ENCODE peak calls at places on chromosomes 11 and 22, in eight cellular contexts. X is PC-3; H is AG04450; R is fibroblast of mammary gland; J is brain microvascular endothelial cell; M is CD4-positive, CD25-positive, alpha-beta regulatory T cell; B is BE2C; K is aorta. V is an unnamed sample.

GRCh38 chr11:92770419-92770818 is 199.0 kb upstream of the MTNR1B start:
- DNase-seq in X (no peak), H (no peak), R (no peak), J (no peak), M (no peak), B (no peak), K (no peak), V (no peak)

GRCh38 chr11:27213232-27213660 is 149.8 kb downstream of the CCDC34 start:
- DNase-seq in X (peak; percentile 92), H (peak; percentile 79), R (peak; percentile 94), J (peak; percentile 59), M (no peak), B (no peak), K (no peak), V (peak; percentile 95)

GRCh38 chr22:48236261-48236660 is 1473.8 kb downstream of the TBC1D22A start:
- DNase-seq in X (no peak), H (no peak), R (no peak), J (no peak), M (no peak), B (no peak), K (no peak), V (no peak)

GRCh38 chr22:50303848-50304527 is 3.5 kb downstream of the PLXNB2 start:
- DNase-seq in X (peak; percentile 50), H (no peak), R (peak; percentile 19), J (no peak), M (no peak), B (peak; percentile 63), K (peak; percentile 69), V (no peak)

GRCh38 chr22:37739000-37739399 is 42.2 kb downstream of the TRIOBP start:
- DNase-seq in X (no peak), H (peak; percentile 86), R (peak; percentile 94), J (no peak), M (no peak), B (peak; percentile 74), K (peak; percentile 68), V (no peak)

GRCh38 chr11:97722065-97722464 is 1298.7 kb upstream of the CNTN5 start:
- DNase-seq in X (peak; percentile 65), H (peak; percentile 81), R (peak; percentile 74), J (peak; percentile 98), M (no peak), B (peak; percentile 68), K (no peak), V (peak; percentile 85)

GRCh38 chr11:64459609-64460008 is 100.6 kb downstream of the RPS6KA4 start:
- DNase-seq in X (no peak), H (no peak), R (no peak), J (no peak), M (no peak), B (no peak), K (no peak), V (no peak)

GRCh38 chr11:110362916-110363574 is 66.6 kb upstream of the RDX start:
- DNase-seq in X (peak; percentile 72), H (no peak), R (no peak), J (peak; percentile 3), M (no peak), B (peak; percentile 12), K (no peak), V (no peak)

GRCh38 chr11:2940930-2941821 is 12.0 kb upstream of the PHLDA2 start:
- DNase-seq in X (peak; percentile 62), H (no peak), R (no peak), J (no peak), M (no peak), B (peak; percentile 44), K (no peak), V (no peak)

GRCh38 chr11:32233276-32233675 is 142.4 kb downstream of the RCN1 start:
- DNase-seq in X (peak; percentile 25), H (no peak), R (no peak), J (no peak), M (no peak), B (no peak), K (no peak), V (no peak)

GRCh38 chr22:19853058-19853878 is 1.4 kb downstream of the GNB1L start:
- DNase-seq in X (no peak), H (no peak), R (no peak), J (no peak), M (no peak), B (no peak), K (no peak), V (no peak)

GRCh38 chr11:72970557-72971118 is 156.4 kb downstream of the ATG16L2 start:
- DNase-seq in X (no peak), H (no peak), R (peak; percentile 19), J (peak; percentile 18), M (peak; percentile 20), B (no peak), K (no peak), V (no peak)

GRCh38 chr11:33835143-33835878 is 56.6 kb downstream of the LMO2 start:
- DNase-seq in X (peak; percentile 63), H (peak; percentile 13), R (peak; percentile 86), J (peak; percentile 78), M (peak; percentile 5), B (no peak), K (no peak), V (peak; percentile 15)

GRCh38 chr11:567629-568258 is 7.0 kb downstream of the RASSF7 start:
- DNase-seq in X (no peak), H (no peak), R (no peak), J (no peak), M (no peak), B (no peak), K (no peak), V (no peak)

GRCh38 chr22:36510966-36511881 is 4.4 kb upstream of the FOXRED2 start:
- DNase-seq in X (peak; percentile 42), H (peak; percentile 24), R (peak; percentile 59), J (peak; percentile 51), M (peak; percentile 48), B (peak; percentile 69), K (peak; percentile 55), V (peak; percentile 28)

GRCh38 chr11:70351646-70352045 is 46.7 kb upstream of the CTTN start:
- DNase-seq in X (no peak), H (no peak), R (no peak), J (no peak), M (no peak), B (no peak), K (no peak), V (no peak)

GRCh38 chr11:125564357-125564756 is 4.9 kb upstream of the EI24 start:
- DNase-seq in X (no peak), H (no peak), R (no peak), J (no peak), M (no peak), B (no peak), K (no peak), V (no peak)

GRCh38 chr22:17948101-17948500 is 76.3 kb downstream of the MICAL3 start:
- DNase-seq in X (no peak), H (no peak), R (no peak), J (no peak), M (no peak), B (no peak), K (no peak), V (no peak)

GRCh38 chr11:112526699-112527410 is 266.2 kb upstream of the PLET1 start:
- DNase-seq in X (no peak), H (no peak), R (peak; percentile 2), J (no peak), M (no peak), B (no peak), K (no peak), V (no peak)

GRCh38 chr11:103967985-103968384 is 68.5 kb upstream of the DDI1 start:
- DNase-seq in X (no peak), H (no peak), R (peak; percentile 23), J (no peak), M (no peak), B (no peak), K (no peak), V (no peak)

GRCh38 chr11:353315-353857 is 15.9 kb upstream of the B4GALNT4 start:
- DNase-seq in X (peak; percentile 13), H (peak; percentile 63), R (peak; percentile 87), J (peak; percentile 57), M (no peak), B (no peak), K (peak; percentile 93), V (peak; percentile 74)

DNA sequence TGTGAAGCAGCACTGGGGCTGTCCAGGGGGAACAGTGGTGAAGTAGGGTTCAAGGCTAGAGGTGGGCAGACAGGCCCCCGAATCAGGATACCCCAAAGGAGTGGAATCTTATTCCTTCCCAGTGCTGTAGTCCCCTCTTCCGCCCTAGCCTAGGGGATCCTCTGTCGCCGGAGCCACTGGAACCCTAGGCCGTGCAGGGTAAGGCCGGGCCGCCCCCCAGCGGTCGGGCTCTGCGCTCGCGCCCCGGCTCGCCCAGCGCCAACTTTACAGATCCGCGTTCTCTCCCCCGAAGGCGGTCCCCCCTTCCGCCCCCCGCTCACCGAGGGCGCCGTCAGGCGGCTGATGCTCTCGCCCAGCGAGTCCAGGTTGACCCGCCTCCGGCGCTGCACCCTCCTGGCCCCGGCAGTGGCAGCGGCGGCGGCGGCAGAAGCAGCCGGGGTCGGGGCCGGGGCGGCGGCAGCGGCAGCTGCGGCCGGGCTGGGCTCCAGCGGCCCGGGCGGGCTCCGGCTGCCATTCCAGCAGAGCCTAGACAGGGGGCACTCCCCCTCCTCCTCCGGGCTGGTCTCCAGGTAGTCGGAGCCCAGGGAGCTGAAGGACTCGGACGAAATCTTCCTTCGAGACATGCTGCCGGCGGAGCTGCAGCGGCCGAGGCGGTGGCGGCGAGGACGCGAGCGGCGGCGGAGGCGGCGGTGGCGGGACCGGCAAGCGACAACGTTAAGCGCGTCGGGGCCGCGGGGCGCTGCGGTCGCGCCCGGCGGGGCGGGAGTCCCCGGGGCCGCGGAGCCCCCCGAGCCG is 646 bp downstream of the GUCY1A2 start:
- DNase-seq in X (peak; percentile 21), H (no peak), R (peak; percentile 27), J (no peak), M (no peak), B (peak; percentile 57), K (peak; percentile 62), V (no peak)
- H3K4me3 ChIP-seq in X (peak overlapping the region; percentile 57), H (peak overlapping the region; percentile 57), R (peak overlapping the region; percentile 40), J (peak overlapping the region; percentile 52), M (no peak overlapping the region), B (peak overlapping the region; percentile 47), K (peak overlapping the region; percentile 41), V (peak overlapping the region; percentile 48)

DNA sequence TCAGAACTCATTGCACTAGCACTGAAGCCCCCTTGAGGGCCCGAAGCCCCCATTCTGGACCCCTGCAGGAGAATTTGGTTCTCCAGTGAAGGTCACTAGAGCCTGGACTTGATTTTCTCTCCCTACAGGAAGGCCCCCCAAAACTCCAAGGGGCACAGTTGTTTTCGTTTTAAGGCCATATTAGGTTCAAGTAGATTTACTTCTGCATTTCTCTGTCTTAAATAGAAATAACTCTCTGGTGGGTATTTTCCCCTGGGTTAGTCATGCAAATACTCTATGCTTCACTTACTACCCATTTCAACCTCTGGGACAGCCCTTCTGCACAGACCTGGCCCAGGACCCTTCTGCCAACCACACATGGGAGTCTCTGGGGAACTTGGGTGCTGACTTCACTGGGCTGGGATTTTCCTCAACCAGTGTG is 41.6 kb downstream of the WEE1 start:
- DNase-seq in X (no peak), H (no peak), R (no peak), J (no peak), M (no peak), B (no peak), K (no peak), V (no peak)
- H3K4me3 ChIP-seq in X (no peak overlapping the region), H (no peak overlapping the region), R (no peak overlapping the region), J (no peak overlapping the region), M (no peak overlapping the region), B (peak overlapping the region; percentile 70), K (no peak overlapping the region), V (no peak overlapping the region)

GRCh38 chr11:95922099-95922498 is 1.8 kb downstream of the MTMR2 start:
- DNase-seq in X (peak; percentile 38), H (no peak), R (peak; percentile 28), J (no peak), M (no peak), B (no peak), K (no peak), V (no peak)
- H3K4me3 ChIP-seq in X (peak overlapping the region; percentile 85), H (peak overlapping the region; percentile 92), R (peak overlapping the region; percentile 90), J (peak overlapping the region; percentile 86), M (peak overlapping the region; percentile 22), B (peak overlapping the region; percentile 89), K (no peak overlapping the region), V (no peak overlapping the region)

GRCh38 chr11:75558939-75559843 is 2.9 kb upstream of the SERPINH1 start:
- DNase-seq in X (no peak), H (no peak), R (peak; percentile 72), J (peak; percentile 64), M (no peak), B (no peak), K (peak; percentile 80), V (peak; percentile 31)
- H3K4me3 ChIP-seq in X (no peak overlapping the region), H (peak overlapping the region; percentile 49), R (no peak overlapping the region), J (no peak overlapping the region), M (no peak overlapping the region), B (no peak overlapping the region), K (no peak overlapping the region), V (no peak overlapping the region)